ENCODE peak calls at places on chromosome 10, in four cellular contexts. E is right cardiac atrium; T is CD8-positive, alpha-beta memory T cell; H is HCT116. R is an unnamed sample.

GRCh38 chr10:44477021-44477420 is 92.1 kb upstream of the CXCL12 start:
- DNase-seq in E (no peak), T (no peak), H (no peak), R (no peak)

GRCh38 chr10:123429631-123430257 is 236.4 kb upstream of the GPR26 start:
- DNase-seq in T (no peak), E (no peak), H (no peak), R (no peak)

GRCh38 chr10:29585488-29585976 is 49.2 kb downstream of the SVIL start:
- DNase-seq in H (no peak), T (no peak), E (peak; percentile 62), R (peak; percentile 51)

GRCh38 chr10:4141471-4141870 is 356.5 kb upstream of the KLF6 start:
- DNase-seq in H (no peak), E (no peak), T (no peak), R (no peak)

GRCh38 chr10:123144697-123145541 is 3.0 kb upstream of the HMX2 start:
- DNase-seq in H (no peak), T (no peak), E (no peak), R (peak; percentile 42)

GRCh38 chr10:82811621-82812020 is 936.6 kb downstream of the NRG3 start:
- DNase-seq in H (no peak), T (no peak), E (no peak), R (peak; percentile 27)

GRCh38 chr10:44326474-44327030 is 58.3 kb downstream of the CXCL12 start:
- DNase-seq in H (no peak), T (no peak), E (no peak), R (no peak)

GRCh38 chr10:88932539-88933256 is 19.9 kb downstream of the ACTA2 start:
- DNase-seq in E (peak; percentile 70), H (peak; percentile 46), T (no peak), R (peak; percentile 80)

GRCh38 chr10:131355116-131355515 is 43.6 kb upstream of the TCERG1L start:
- DNase-seq in T (no peak), E (no peak), H (no peak), R (no peak)

GRCh38 chr10:48470115-48470892 is 134.6 kb downstream of the ARHGAP22 start:
- DNase-seq in H (no peak), T (no peak), E (no peak), R (no peak)

GRCh38 chr10:114279289-114279688 is 40.2 kb downstream of the VWA2 start:
- DNase-seq in E (no peak), H (no peak), T (no peak), R (no peak)

GRCh38 chr10:28730031-28730778 is 52.9 kb downstream of the BAMBI start:
- DNase-seq in T (no peak), H (no peak), E (no peak), R (no peak)

GRCh38 chr10:73785721-73786511 is 510 bp downstream of the ZSWIM8 start:
- DNase-seq in H (no peak), T (peak; percentile 27), E (peak; percentile 80), R (peak; percentile 44)

GRCh38 chr10:56481521-56482091 is 120.5 kb upstream of the ZWINT start:
- DNase-seq in T (no peak), H (no peak), E (no peak), R (no peak)

GRCh38 chr10:131084791-131085585 is 226.5 kb downstream of the TCERG1L start:
- DNase-seq in E (no peak), H (no peak), T (no peak), R (no peak)

GRCh38 chr10:3471497-3471896 is 298.9 kb upstream of the PITRM1 start:
- DNase-seq in T (no peak), E (no peak), H (no peak), R (no peak)

DNA sequence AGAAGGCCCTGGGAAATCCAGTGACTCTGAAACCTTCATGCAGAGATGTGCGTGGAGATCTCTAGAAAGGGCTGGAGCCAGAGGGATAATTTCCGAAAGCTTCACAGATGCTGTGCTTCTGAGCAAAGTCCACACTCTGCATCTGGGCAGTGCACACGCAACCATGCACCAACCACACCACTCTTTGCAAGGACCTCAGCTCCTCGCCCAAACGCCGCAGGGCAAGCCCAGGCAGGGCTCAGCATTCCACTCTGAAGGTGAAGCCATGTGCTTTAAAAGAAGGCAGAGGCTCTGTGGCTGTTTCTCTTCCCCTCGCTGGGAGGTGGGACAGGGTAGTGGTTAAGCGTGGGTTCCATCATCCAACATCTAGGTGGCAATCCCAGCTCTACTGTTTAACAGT is 48.4 kb downstream of the ASB13 start:
- DNase-seq in E (no peak), H (no peak), T (no peak), R (no peak)
- H3K4me1 ChIP-seq in E (no peaks in the 10 kb centered on the region), H (peaks cover 8% of the 10 kb centered on the region), T (no peaks in the 10 kb centered on the region), R (no peaks in the 10 kb centered on the region)

DNA sequence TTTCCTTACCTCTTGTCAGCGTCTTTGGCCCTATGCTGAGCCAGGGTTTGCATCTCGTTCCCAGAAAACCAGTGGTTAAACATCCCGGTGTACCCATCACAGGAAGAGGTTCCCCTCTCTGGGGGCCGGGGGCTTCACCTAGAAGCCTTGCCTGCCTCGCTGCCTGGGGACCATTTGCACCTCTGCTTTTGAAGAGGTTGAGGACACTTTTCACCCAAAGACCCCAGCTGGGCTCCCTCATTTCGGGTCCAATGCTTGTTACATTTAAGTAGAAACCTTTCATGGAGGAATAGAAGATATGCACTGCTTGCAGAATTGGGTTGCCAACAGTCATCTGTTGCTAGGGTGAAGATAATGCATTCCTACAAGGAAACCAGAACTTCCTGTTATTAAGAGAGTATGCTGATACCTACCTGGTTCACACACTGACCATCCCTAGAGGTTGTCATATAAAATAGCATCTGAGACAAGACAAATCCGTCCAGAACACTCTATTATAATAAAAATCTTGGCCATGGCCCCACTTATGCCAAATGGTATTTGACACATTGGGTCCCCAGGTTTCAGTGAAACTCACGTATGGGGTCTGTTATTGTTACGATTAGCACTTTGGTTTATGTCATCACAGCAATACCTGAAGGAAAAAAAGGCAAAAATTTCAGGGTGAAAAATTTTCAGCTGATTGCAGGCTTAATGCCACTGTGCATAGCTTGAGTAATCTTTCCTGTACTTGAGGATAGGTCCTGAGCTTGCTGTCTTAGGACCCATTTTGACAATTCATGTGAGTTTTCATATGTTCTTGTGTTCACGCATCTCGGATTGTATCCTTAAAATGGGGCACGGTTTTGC is 917 bp downstream of the ZNF365 start:
- DNase-seq in H (no peak), E (no peak), T (no peak), R (no peak)
- H3K4me3 ChIP-seq in H (peak overlapping the region; percentile 56), E (no peak overlapping the region), T (peak overlapping the region; percentile 43), R (no peak overlapping the region)

DNA sequence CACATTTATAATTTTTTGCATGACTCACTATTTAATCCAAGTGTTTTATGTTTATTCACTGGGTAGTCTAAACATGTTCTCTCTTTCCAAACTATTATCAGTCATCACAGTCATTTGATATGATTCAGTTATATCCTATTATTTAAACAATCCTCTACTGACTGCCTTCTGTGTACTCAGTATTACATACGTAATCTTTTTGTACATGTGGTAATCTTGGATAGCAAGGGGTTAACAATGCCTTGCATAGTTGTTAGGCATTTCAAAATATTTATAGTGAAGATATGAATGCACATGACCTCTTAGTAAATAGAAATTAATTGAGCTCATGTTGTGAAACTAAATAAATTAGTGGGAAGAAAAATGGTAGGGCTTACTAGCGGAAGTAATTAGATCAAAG is 379.4 kb upstream of the KIAA1217 start:
- DNase-seq in T (no peak), H (no peak), E (no peak), R (no peak)
- H3K9me3 ChIP-seq in T (no peaks in the 10 kb centered on the region), H (no peaks in the 10 kb centered on the region), E (no peaks in the 10 kb centered on the region), R (no peaks in the 10 kb centered on the region)

DNA sequence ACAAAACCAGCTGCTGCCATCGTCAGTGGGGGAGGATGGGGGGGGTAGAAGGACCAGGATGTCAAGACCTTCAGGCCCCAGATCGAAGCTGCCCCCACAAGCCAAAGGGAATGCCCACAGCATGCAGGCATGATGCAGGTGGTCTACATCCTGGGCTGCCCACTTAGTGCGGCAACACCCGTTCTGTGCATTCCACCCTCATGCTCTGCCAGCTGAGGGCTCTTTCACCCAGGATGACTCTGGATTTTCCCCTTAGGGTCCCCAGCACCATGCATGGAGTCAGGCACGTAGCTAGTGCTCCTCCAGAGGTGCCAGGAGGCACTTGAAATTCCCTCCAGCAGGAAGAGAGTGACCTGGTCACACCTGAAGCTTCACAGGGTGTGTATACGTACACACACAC is 66.2 kb downstream of the SH3PXD2A start:
- DNase-seq in H (no peak), T (no peak), E (no peak), R (no peak)
- H3K4me1 ChIP-seq in H (peaks cover 6% of the 10 kb centered on the region), T (no peaks in the 10 kb centered on the region), E (no peaks in the 10 kb centered on the region), R (no peaks in the 10 kb centered on the region)

DNA sequence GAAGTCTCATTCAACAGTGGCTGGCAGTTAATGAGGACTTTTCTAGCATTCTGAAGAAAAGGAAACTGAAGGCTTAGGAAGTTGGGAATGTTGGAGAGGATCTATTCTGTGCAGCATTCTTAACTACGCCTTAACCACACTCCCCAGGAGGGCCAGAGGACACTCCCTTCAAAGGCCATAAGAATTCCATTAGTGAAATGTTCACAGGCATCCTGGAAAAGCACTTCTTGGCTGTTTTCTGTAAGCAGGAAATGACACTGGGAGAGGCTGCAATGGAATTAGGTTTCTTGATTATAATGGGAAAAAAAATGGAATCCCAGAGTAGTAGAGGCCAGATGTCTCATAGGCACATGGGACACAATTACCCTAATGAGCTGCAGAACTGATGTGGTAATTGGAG is 188.9 kb downstream of the ARHGAP12 start:
- DNase-seq in H (no peak), E (no peak), T (no peak), R (no peak)
- H3K4me3 ChIP-seq in H (no peak overlapping the region), E (no peak overlapping the region), T (no peak overlapping the region), R (no peak overlapping the region)

DNA sequence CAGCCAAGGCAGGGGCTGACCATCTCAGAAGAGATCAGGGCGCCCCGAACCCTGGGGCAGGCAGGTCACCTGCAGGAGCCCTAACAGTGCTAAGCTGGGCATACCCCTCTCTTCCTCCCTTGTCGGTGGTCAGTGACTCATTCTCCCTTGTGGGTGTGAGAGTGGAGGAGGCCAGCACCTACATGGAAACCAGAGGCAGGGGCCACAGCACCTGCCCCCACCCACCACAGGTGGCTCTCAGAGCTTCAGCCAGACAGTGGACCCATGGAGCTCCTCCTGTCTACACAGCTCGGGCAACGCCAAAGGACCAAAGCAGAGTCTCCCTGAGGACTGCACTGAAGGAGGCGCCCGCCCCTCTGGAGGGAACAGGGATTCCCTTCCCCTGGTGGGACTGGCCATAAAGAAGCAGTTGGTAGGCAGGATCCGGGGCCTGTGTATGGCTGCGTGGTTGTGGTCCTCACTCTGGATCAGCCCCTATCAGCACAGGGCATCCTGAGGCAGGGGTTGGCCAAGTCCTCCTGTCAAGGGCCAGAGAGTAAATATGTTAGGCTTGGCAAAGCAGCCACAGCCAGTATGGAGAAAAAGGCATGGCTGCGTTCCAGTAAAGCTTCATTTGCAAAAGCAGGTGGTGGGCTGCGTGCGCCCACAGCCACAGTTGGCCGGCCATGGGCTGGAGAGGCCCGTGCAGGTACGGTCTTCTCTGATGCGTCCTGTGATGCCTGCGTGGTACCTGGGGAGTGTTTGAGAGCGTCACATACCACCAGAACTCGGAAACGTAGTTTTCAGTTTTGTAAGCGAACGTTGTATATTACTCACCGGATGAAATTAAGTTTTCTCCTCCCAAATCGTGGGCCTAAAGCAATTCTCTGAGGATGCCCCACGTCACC is 198.2 kb downstream of the EBF3 start:
- DNase-seq in E (no peak), T (no peak), H (no peak), R (no peak)
- H3K9me3 ChIP-seq in E (no peaks in the 10 kb centered on the region), T (no peaks in the 10 kb centered on the region), H (no peaks in the 10 kb centered on the region), R (no peaks in the 10 kb centered on the region)

GRCh38 chr10:119667562-119668328 is 16.6 kb downstream of the BAG3 start:
- DNase-seq in E (peak; percentile 87), H (peak; percentile 87), T (no peak), R (no peak)
- H3K4me1 ChIP-seq in E (peaks cover 24% of the 10 kb centered on the region), H (peaks cover 39% of the 10 kb centered on the region), T (peaks cover 36% of the 10 kb centered on the region), R (no peaks in the 10 kb centered on the region)

R was measured in HAP-1.